ENCODE peak calls at places on chromosome 10, in ten cellular contexts. A is GM03348; X is mucosa of gallbladder; H is NCI-H2029 treated with DMSO at 0.1 percent for 48 hours; I is amniotic epithelial cell; W is KG1; F is GM12865; L is adipocyte; U is stimulated activated CD4-positive, alpha-beta T cell treated with anti-CD3 and anti-CD28 coated beads, Interleukin-1b, Interleukin-23, amount 100 ng/mL, for 24 hours; K is endothelial cell. Q is an unnamed sample.

GRCh38 chr10:127418536-127419168 is 130.5 kb upstream of the NPS start:
- DNase-seq in A (no peak), W (no peak), H (no peak), X (no peak), K (no peak), L (no peak), F (no peak), U (no peak), I (no peak), Q (no peak)

GRCh38 chr10:30786131-30786530 is 156.6 kb upstream of the LYZL2 start:
- DNase-seq in A (peak), I (peak), F (no peak), X (no peak), U (no peak), L (peak), K (no peak), H (no peak), W (no peak), Q (no peak)

GRCh38 chr10:95841711-95842498 is 65.9 kb upstream of the CC2D2B start:
- DNase-seq in F (peak), H (no peak), X (peak), U (no peak), K (peak), L (peak), A (peak), W (peak), I (peak), Q (peak)

GRCh38 chr10:132506711-132507466 is 30.7 kb upstream of the INPP5A start:
- DNase-seq in A (peak), H (no peak), X (no peak), F (no peak), I (no peak), L (peak), U (no peak), W (no peak), K (no peak), Q (no peak)

GRCh38 chr10:124745678-124746077 is 1.5 kb upstream of the FAM53B start:
- DNase-seq in X (no peak), I (peak), L (peak), H (no peak), K (no peak), W (no peak), F (peak), U (no peak), A (peak), Q (no peak)

GRCh38 chr10:71719042-71719441 is 536 bp downstream of the C10orf105 start:
- DNase-seq in I (no peak), U (no peak), A (peak), K (no peak), F (no peak), L (no peak), H (no peak), X (no peak), W (no peak), Q (no peak)

GRCh38 chr10:75722609-75723008 is 291.2 kb downstream of the LRMDA start:
- DNase-seq in A (no peak), X (no peak), I (no peak), K (no peak), L (no peak), W (no peak), H (no peak), F (no peak), U (no peak), Q (no peak)

GRCh38 chr10:99276848-99277486 is 41.3 kb upstream of the HPSE2 start:
- DNase-seq in F (peak), A (no peak), W (peak), U (no peak), H (no peak), L (peak), K (no peak), I (no peak), X (no peak), Q (no peak)

GRCh38 chr10:11068861-11069633 is 51.4 kb downstream of the CELF2 start:
- DNase-seq in I (no peak), A (no peak), F (no peak), W (no peak), H (no peak), U (no peak), X (no peak), K (no peak), L (no peak), Q (no peak)

GRCh38 chr10:96261930-96262329 is 9.4 kb downstream of the BLNK start:
- DNase-seq in W (no peak), U (no peak), H (no peak), F (no peak), I (no peak), K (no peak), X (peak), A (no peak), L (no peak), Q (no peak)

GRCh38 chr10:30436200-30436599 is 2.2 kb downstream of the MAP3K8 start:
- DNase-seq in A (peak), H (no peak), K (no peak), F (peak), X (peak), L (peak), W (no peak), U (no peak), I (peak), Q (no peak)

GRCh38 chr10:97427571-97428179 is 1.7 kb downstream of the PGAM1 start:
- DNase-seq in H (peak), X (peak), A (peak), U (no peak), K (peak), F (peak), L (peak), W (no peak), I (peak), Q (no peak)

GRCh38 chr10:118332948-118333710 is 9.0 kb downstream of the FAM204A start:
- DNase-seq in W (no peak), H (no peak), F (no peak), L (peak), I (peak), U (no peak), A (no peak), X (no peak), K (no peak), Q (no peak)

GRCh38 chr10:91344117-91344856 is 65.9 kb upstream of the HECTD2 start:
- DNase-seq in F (no peak), K (no peak), A (no peak), W (no peak), L (no peak), U (no peak), H (no peak), I (no peak), X (no peak), Q (no peak)